ENCODE peak calls at places on chromosomes 4 and X, in nine cellular contexts. One of them, this sample, is unnamed.

GRCh38 chr4:36944227-36944626 is 300.3 kb upstream of the NWD2 start:
- DNase-seq in fibroblast of lung: no peak
- DNase-seq in mesendoderm: no peak
- DNase-seq in suprapubic skin: no peak
- DNase-seq in tibial artery: no peak
- DNase-seq in NT2/D1: no peak
- DNase-seq in psoas muscle: no peak
- DNase-seq in left ventricle myocardium inferior: no peak
- DNase-seq in cardiac muscle cell: no peak
- DNase-seq in this sample: no peak

GRCh38 chr4:149927514-149927913 is 111.9 kb upstream of the IQCM start:
- DNase-seq in suprapubic skin: no peak
- DNase-seq in left ventricle myocardium inferior: no peak
- DNase-seq in fibroblast of lung: no peak
- DNase-seq in NT2/D1: no peak
- DNase-seq in mesendoderm: no peak
- DNase-seq in cardiac muscle cell: no peak
- DNase-seq in tibial artery: no peak
- DNase-seq in psoas muscle: no peak
- DNase-seq in this sample: no peak

GRCh38 chrX:38988301-38988700 is 187.0 kb downstream of the MID1IP1 start:
- DNase-seq in suprapubic skin: no peak
- DNase-seq in cardiac muscle cell: no peak
- DNase-seq in NT2/D1: no peak
- DNase-seq in psoas muscle: no peak
- DNase-seq in fibroblast of lung: no peak
- DNase-seq in left ventricle myocardium inferior: no peak
- DNase-seq in tibial artery: no peak
- DNase-seq in mesendoderm: no peak
- DNase-seq in this sample: no peak

GRCh38 chrX:51876441-51876840 is 17.0 kb upstream of the MAGED1 start:
- DNase-seq in tibial artery: no peak
- DNase-seq in psoas muscle: no peak
- DNase-seq in cardiac muscle cell: no peak
- DNase-seq in mesendoderm: no peak
- DNase-seq in NT2/D1: no peak
- DNase-seq in fibroblast of lung: peak; percentile 18
- DNase-seq in suprapubic skin: no peak
- DNase-seq in left ventricle myocardium inferior: no peak
- DNase-seq in this sample: no peak

GRCh38 chr4:8177956-8178355 is 19.3 kb upstream of the ABLIM2 start:
- DNase-seq in NT2/D1: no peak
- DNase-seq in left ventricle myocardium inferior: no peak
- DNase-seq in psoas muscle: no peak
- DNase-seq in tibial artery: no peak
- DNase-seq in fibroblast of lung: no peak
- DNase-seq in cardiac muscle cell: no peak
- DNase-seq in suprapubic skin: no peak
- DNase-seq in mesendoderm: no peak
- DNase-seq in this sample: no peak

GRCh38 chr4:147019061-147019460 is 73.4 kb upstream of the TTC29 start:
- DNase-seq in NT2/D1: no peak
- DNase-seq in tibial artery: peak; percentile 79
- DNase-seq in left ventricle myocardium inferior: peak; percentile 48
- DNase-seq in fibroblast of lung: peak; percentile 72
- DNase-seq in cardiac muscle cell: peak; percentile 61
- DNase-seq in suprapubic skin: no peak
- DNase-seq in mesendoderm: peak; percentile 64
- DNase-seq in psoas muscle: peak; percentile 47
- DNase-seq in this sample: peak; percentile 62

GRCh38 chrX:20284992-20285391 is 18.3 kb upstream of the RPS6KA3 start:
- DNase-seq in left ventricle myocardium inferior: no peak
- DNase-seq in NT2/D1: no peak
- DNase-seq in cardiac muscle cell: no peak
- DNase-seq in suprapubic skin: no peak
- DNase-seq in tibial artery: no peak
- DNase-seq in psoas muscle: no peak
- DNase-seq in mesendoderm: no peak
- DNase-seq in fibroblast of lung: no peak
- DNase-seq in this sample: no peak

GRCh38 chr4:65918217-65918616 is 247.9 kb upstream of the EPHA5 start:
- DNase-seq in tibial artery: no peak
- DNase-seq in suprapubic skin: no peak
- DNase-seq in cardiac muscle cell: peak; percentile 5
- DNase-seq in left ventricle myocardium inferior: no peak
- DNase-seq in fibroblast of lung: no peak
- DNase-seq in mesendoderm: no peak
- DNase-seq in NT2/D1: no peak
- DNase-seq in psoas muscle: no peak
- DNase-seq in this sample: no peak

GRCh38 chrX:31132803-31133202 is 61.0 kb upstream of the FTHL17 start:
- DNase-seq in left ventricle myocardium inferior: no peak
- DNase-seq in fibroblast of lung: no peak
- DNase-seq in mesendoderm: no peak
- DNase-seq in cardiac muscle cell: no peak
- DNase-seq in suprapubic skin: no peak
- DNase-seq in NT2/D1: no peak
- DNase-seq in psoas muscle: no peak
- DNase-seq in tibial artery: no peak
- DNase-seq in this sample: no peak

GRCh38 chrX:42085836-42086235 is 162.5 kb upstream of the CASK start:
- DNase-seq in mesendoderm: no peak
- DNase-seq in fibroblast of lung: no peak
- DNase-seq in suprapubic skin: no peak
- DNase-seq in psoas muscle: no peak
- DNase-seq in NT2/D1: no peak
- DNase-seq in tibial artery: no peak
- DNase-seq in cardiac muscle cell: no peak
- DNase-seq in left ventricle myocardium inferior: no peak
- DNase-seq in this sample: no peak

GRCh38 chr4:42280327-42281095 is 116.8 kb upstream of the SHISA3 start:
- DNase-seq in left ventricle myocardium inferior: no peak
- DNase-seq in suprapubic skin: no peak
- DNase-seq in fibroblast of lung: peak; percentile 41
- DNase-seq in psoas muscle: no peak
- DNase-seq in mesendoderm: peak; percentile 44
- DNase-seq in tibial artery: no peak
- DNase-seq in NT2/D1: no peak
- DNase-seq in cardiac muscle cell: peak; percentile 35
- DNase-seq in this sample: no peak

GRCh38 chrX:1520350-1520749 is 16.6 kb downstream of the P2RY8 start:
- DNase-seq in fibroblast of lung: no peak
- DNase-seq in psoas muscle: no peak
- DNase-seq in NT2/D1: no peak
- DNase-seq in cardiac muscle cell: no peak
- DNase-seq in suprapubic skin: no peak
- DNase-seq in left ventricle myocardium inferior: no peak
- DNase-seq in mesendoderm: no peak
- DNase-seq in tibial artery: no peak
- DNase-seq in this sample: no peak

GRCh38 chr4:110046588-110047049 is 133.9 kb downstream of the EGF start:
- DNase-seq in psoas muscle: no peak
- DNase-seq in cardiac muscle cell: no peak
- DNase-seq in tibial artery: no peak
- DNase-seq in mesendoderm: no peak
- DNase-seq in fibroblast of lung: peak; percentile 83
- DNase-seq in suprapubic skin: no peak
- DNase-seq in left ventricle myocardium inferior: no peak
- DNase-seq in NT2/D1: no peak
- DNase-seq in this sample: no peak

GRCh38 chr4:110041742-110042141 is 129.1 kb downstream of the EGF start:
- DNase-seq in NT2/D1: no peak
- DNase-seq in left ventricle myocardium inferior: no peak
- DNase-seq in psoas muscle: no peak
- DNase-seq in tibial artery: no peak
- DNase-seq in cardiac muscle cell: no peak
- DNase-seq in mesendoderm: no peak
- DNase-seq in fibroblast of lung: no peak
- DNase-seq in suprapubic skin: no peak
- DNase-seq in this sample: no peak

GRCh38 chr4:110042540-110043517 is 130.1 kb downstream of the EGF start:
- DNase-seq in left ventricle myocardium inferior: no peak
- DNase-seq in tibial artery: no peak
- DNase-seq in psoas muscle: no peak
- DNase-seq in mesendoderm: peak; percentile 21
- DNase-seq in cardiac muscle cell: no peak
- DNase-seq in suprapubic skin: no peak
- DNase-seq in fibroblast of lung: no peak
- DNase-seq in NT2/D1: no peak
- DNase-seq in this sample: no peak
- H3K4me1 ChIP-seq in left ventricle myocardium inferior: no peaks in the 10 kb centered on the region
- H3K4me1 ChIP-seq in tibial artery: no peaks in the 10 kb centered on the region
- H3K4me1 ChIP-seq in psoas muscle: no peaks in the 10 kb centered on the region
- H3K4me1 ChIP-seq in mesendoderm: no peaks in the 10 kb centered on the region
- H3K4me1 ChIP-seq in cardiac muscle cell: peaks cover 19% of the 10 kb centered on the region
- H3K4me1 ChIP-seq in suprapubic skin: no peaks in the 10 kb centered on the region
- H3K4me1 ChIP-seq in fibroblast of lung: no peaks in the 10 kb centered on the region
- H3K4me1 ChIP-seq in NT2/D1: no peaks in the 10 kb centered on the region
- H3K4me1 ChIP-seq in this sample: no peaks in the 10 kb centered on the region

GRCh38 chrX:97931586-97931985 is 1047.9 kb downstream of the RPA4 start:
- DNase-seq in suprapubic skin: no peak
- DNase-seq in psoas muscle: no peak
- DNase-seq in left ventricle myocardium inferior: no peak
- DNase-seq in fibroblast of lung: no peak
- DNase-seq in mesendoderm: no peak
- DNase-seq in NT2/D1: no peak
- DNase-seq in tibial artery: no peak
- DNase-seq in cardiac muscle cell: no peak
- DNase-seq in this sample: no peak

GRCh38 chrX:97936296-97936695 is 1052.6 kb downstream of the RPA4 start:
- DNase-seq in psoas muscle: no peak
- DNase-seq in cardiac muscle cell: no peak
- DNase-seq in mesendoderm: no peak
- DNase-seq in fibroblast of lung: no peak
- DNase-seq in tibial artery: no peak
- DNase-seq in suprapubic skin: no peak
- DNase-seq in NT2/D1: no peak
- DNase-seq in left ventricle myocardium inferior: no peak
- DNase-seq in this sample: no peak
- H3K27me3 ChIP-seq in psoas muscle: no peaks in the 10 kb centered on the region
- H3K27me3 ChIP-seq in cardiac muscle cell: no peaks in the 10 kb centered on the region
- H3K27me3 ChIP-seq in mesendoderm: no peaks in the 10 kb centered on the region
- H3K27me3 ChIP-seq in fibroblast of lung: no peaks in the 10 kb centered on the region
- H3K27me3 ChIP-seq in tibial artery: no peaks in the 10 kb centered on the region
- H3K27me3 ChIP-seq in suprapubic skin: no peaks in the 10 kb centered on the region
- H3K27me3 ChIP-seq in NT2/D1: no peaks in the 10 kb centered on the region
- H3K27me3 ChIP-seq in left ventricle myocardium inferior: no peaks in the 10 kb centered on the region
- H3K27me3 ChIP-seq in this sample: no peaks in the 10 kb centered on the region

GRCh38 chr4:152106113-152106763 is 345.4 kb upstream of the GATB start:
- DNase-seq in left ventricle myocardium inferior: peak; percentile 61
- DNase-seq in NT2/D1: no peak
- DNase-seq in psoas muscle: peak; percentile 77
- DNase-seq in mesendoderm: peak; percentile 86
- DNase-seq in cardiac muscle cell: no peak
- DNase-seq in fibroblast of lung: peak; percentile 96
- DNase-seq in tibial artery: peak; percentile 84
- DNase-seq in suprapubic skin: no peak
- DNase-seq in this sample: peak; percentile 57

GRCh38 chr4:152103181-152103901 is 342.5 kb upstream of the GATB start:
- DNase-seq in tibial artery: no peak
- DNase-seq in left ventricle myocardium inferior: no peak
- DNase-seq in suprapubic skin: no peak
- DNase-seq in cardiac muscle cell: no peak
- DNase-seq in mesendoderm: no peak
- DNase-seq in NT2/D1: no peak
- DNase-seq in psoas muscle: no peak
- DNase-seq in fibroblast of lung: no peak
- DNase-seq in this sample: no peak

GRCh38 chr4:152106781-152107321 is 346.0 kb upstream of the GATB start:
- DNase-seq in NT2/D1: no peak
- DNase-seq in fibroblast of lung: peak; percentile 33
- DNase-seq in suprapubic skin: no peak
- DNase-seq in tibial artery: no peak
- DNase-seq in cardiac muscle cell: no peak
- DNase-seq in left ventricle myocardium inferior: no peak
- DNase-seq in psoas muscle: no peak
- DNase-seq in mesendoderm: no peak
- DNase-seq in this sample: no peak

GRCh38 chr4:152104286-152104685 is 343.5 kb upstream of the GATB start:
- DNase-seq in suprapubic skin: no peak
- DNase-seq in psoas muscle: no peak
- DNase-seq in fibroblast of lung: no peak
- DNase-seq in NT2/D1: no peak
- DNase-seq in cardiac muscle cell: no peak
- DNase-seq in left ventricle myocardium inferior: no peak
- DNase-seq in tibial artery: no peak
- DNase-seq in mesendoderm: no peak
- DNase-seq in this sample: no peak

GRCh38 chr4:152104846-152105462 is 344.1 kb upstream of the GATB start:
- DNase-seq in suprapubic skin: no peak
- DNase-seq in tibial artery: no peak
- DNase-seq in left ventricle myocardium inferior: no peak
- DNase-seq in fibroblast of lung: no peak
- DNase-seq in cardiac muscle cell: no peak
- DNase-seq in psoas muscle: no peak
- DNase-seq in mesendoderm: no peak
- DNase-seq in NT2/D1: no peak
- DNase-seq in this sample: no peak
- H3K4me1 ChIP-seq in suprapubic skin: peaks cover 38% of the 10 kb centered on the region
- H3K4me1 ChIP-seq in tibial artery: peaks cover 3% of the 10 kb centered on the region
- H3K4me1 ChIP-seq in left ventricle myocardium inferior: peaks cover 75% of the 10 kb centered on the region
- H3K4me1 ChIP-seq in fibroblast of lung: peaks cover 20% of the 10 kb centered on the region
- H3K4me1 ChIP-seq in cardiac muscle cell: peaks cover 26% of the 10 kb centered on the region
- H3K4me1 ChIP-seq in psoas muscle: no peaks in the 10 kb centered on the region
- H3K4me1 ChIP-seq in mesendoderm: no peaks in the 10 kb centered on the region
- H3K4me1 ChIP-seq in NT2/D1: peaks cover 2% of the 10 kb centered on the region
- H3K4me1 ChIP-seq in this sample: peaks cover 10% of the 10 kb centered on the region

GRCh38 chr4:1417522-1418390 is 11.5 kb upstream of the NKX1-1 start:
- DNase-seq in left ventricle myocardium inferior: no peak
- DNase-seq in fibroblast of lung: no peak
- DNase-seq in tibial artery: no peak
- DNase-seq in psoas muscle: no peak
- DNase-seq in NT2/D1: no peak
- DNase-seq in cardiac muscle cell: no peak
- DNase-seq in mesendoderm: no peak
- DNase-seq in suprapubic skin: no peak
- DNase-seq in this sample: peak; percentile 20

GRCh38 chr4:1419708-1420107 is 13.5 kb upstream of the NKX1-1 start:
- DNase-seq in cardiac muscle cell: no peak
- DNase-seq in fibroblast of lung: no peak
- DNase-seq in psoas muscle: no peak
- DNase-seq in NT2/D1: no peak
- DNase-seq in suprapubic skin: no peak
- DNase-seq in mesendoderm: no peak
- DNase-seq in left ventricle myocardium inferior: no peak
- DNase-seq in tibial artery: no peak
- DNase-seq in this sample: peak; percentile 5

GRCh38 chr4:1418494-1419285 is 12.4 kb upstream of the NKX1-1 start:
- DNase-seq in mesendoderm: no peak
- DNase-seq in NT2/D1: no peak
- DNase-seq in psoas muscle: no peak
- DNase-seq in tibial artery: no peak
- DNase-seq in fibroblast of lung: no peak
- DNase-seq in suprapubic skin: no peak
- DNase-seq in cardiac muscle cell: no peak
- DNase-seq in left ventricle myocardium inferior: no peak
- DNase-seq in this sample: peak; percentile 26

GRCh38 chr4:1416948-1417260 is 10.7 kb upstream of the NKX1-1 start:
- DNase-seq in left ventricle myocardium inferior: no peak
- DNase-seq in psoas muscle: no peak
- DNase-seq in fibroblast of lung: no peak
- DNase-seq in mesendoderm: no peak
- DNase-seq in NT2/D1: no peak
- DNase-seq in suprapubic skin: no peak
- DNase-seq in cardiac muscle cell: no peak
- DNase-seq in tibial artery: no peak
- DNase-seq in this sample: peak; percentile 28

GRCh38 chr4:1421650-1422049 is 15.4 kb upstream of the NKX1-1 start:
- DNase-seq in psoas muscle: no peak
- DNase-seq in tibial artery: no peak
- DNase-seq in fibroblast of lung: no peak
- DNase-seq in NT2/D1: no peak
- DNase-seq in mesendoderm: no peak
- DNase-seq in left ventricle myocardium inferior: no peak
- DNase-seq in suprapubic skin: no peak
- DNase-seq in cardiac muscle cell: no peak
- DNase-seq in this sample: no peak
- H3K27me3 ChIP-seq in psoas muscle: no peaks in the 10 kb centered on the region
- H3K27me3 ChIP-seq in tibial artery: no peaks in the 10 kb centered on the region
- H3K27me3 ChIP-seq in fibroblast of lung: no peaks in the 10 kb centered on the region
- H3K27me3 ChIP-seq in NT2/D1: peaks cover 20% of the 10 kb centered on the region
- H3K27me3 ChIP-seq in mesendoderm: no peaks in the 10 kb centered on the region
- H3K27me3 ChIP-seq in left ventricle myocardium inferior: peaks cover 95% of the 10 kb centered on the region
- H3K27me3 ChIP-seq in suprapubic skin: peaks cover 77% of the 10 kb centered on the region
- H3K27me3 ChIP-seq in cardiac muscle cell: peaks cover 55% of the 10 kb centered on the region
- H3K27me3 ChIP-seq in this sample: peaks cover 27% of the 10 kb centered on the region

This sample was measured in lower lobe of right lung.